ENCODE peak calls at places on chromosomes 16 and 17, in seven cellular contexts. B is fibroblast of pulmonary artery, J is amniotic stem cell, F is nucleus accumbens, R is A172, E is OCI-LY7, H is astrocyte of the spinal cord. Q is an unnamed sample.

GRCh38 chr16:79204486-79204885 is 396.1 kb downstream of the MAF start:
- DNase-seq in H (no peak), R (no peak), F (no peak), B (no peak), E (no peak), J (no peak), Q (no peak)

GRCh38 chr16:3259097-3259496 is 2.7 kb upstream of the MEFV start:
- DNase-seq in J (no peak), H (no peak), R (no peak), E (no peak), B (peak; percentile 30), F (no peak), Q (no peak)

GRCh38 chr17:42287305-42288077 is 807 bp upstream of the STAT5A start:
- DNase-seq in F (peak; percentile 63), H (no peak), B (no peak), E (no peak), R (peak; percentile 18), J (no peak), Q (peak; percentile 11)

GRCh38 chr17:81387235-81388060 is 7.8 kb upstream of the BAHCC1 start:
- DNase-seq in H (peak; percentile 66), J (no peak), E (no peak), R (no peak), F (no peak), B (peak; percentile 63), Q (peak; percentile 48)

GRCh38 chr17:66817750-66818149 is 17.2 kb upstream of the CACNG5 start:
- DNase-seq in R (no peak), J (no peak), H (no peak), F (no peak), E (no peak), B (no peak), Q (no peak)

GRCh38 chr17:79005063-79005861 is 4.3 kb downstream of the CANT1 start:
- DNase-seq in B (no peak), R (no peak), F (no peak), J (no peak), H (no peak), E (no peak), Q (no peak)

GRCh38 chr16:69618307-69618706 is 52.5 kb downstream of the NFAT5 start:
- DNase-seq in B (peak; percentile 20), H (peak; percentile 12), E (no peak), F (no peak), J (no peak), R (no peak), Q (no peak)

GRCh38 chr17:77493238-77493812 is 352.6 kb downstream of the SEC14L1 start:
- DNase-seq in R (no peak), H (no peak), F (no peak), E (no peak), B (no peak), J (no peak), Q (no peak)

GRCh38 chr17:31743767-31744166 is 115.3 kb downstream of the COPRS start:
- DNase-seq in B (no peak), J (no peak), R (no peak), H (peak; percentile 20), F (no peak), E (no peak), Q (no peak)

GRCh38 chr17:1270210-1271019 is at the start of gene BHLHA9:
- DNase-seq in B (no peak), R (no peak), F (no peak), H (no peak), J (no peak), E (no peak), Q (no peak)

GRCh38 chr16:23323224-23324030 is 21.3 kb downstream of the SCNN1B start:
- DNase-seq in E (no peak), R (no peak), B (no peak), H (no peak), J (no peak), F (no peak), Q (no peak)

GRCh38 chr17:43183921-43184320 is 12.9 kb downstream of the NBR1 start:
- DNase-seq in H (no peak), B (no peak), J (no peak), E (no peak), F (no peak), R (no peak), Q (no peak)

GRCh38 chr17:53574038-53574437 is 248.7 kb upstream of the KIF2B start:
- DNase-seq in F (no peak), R (no peak), H (no peak), B (no peak), J (no peak), E (no peak), Q (no peak)

GRCh38 chr17:63986842-63987615 is 11.1 kb upstream of the PRR29 start:
- DNase-seq in B (no peak), E (no peak), H (no peak), F (no peak), J (no peak), R (no peak), Q (no peak)

GRCh38 chr16:8194795-8195194 is 395.5 kb downstream of the TMEM114 start:
- DNase-seq in E (no peak), R (no peak), B (no peak), F (no peak), J (no peak), H (no peak), Q (no peak)

GRCh38 chr16:24499193-24499814 is 40.1 kb upstream of the RBBP6 start:
- DNase-seq in B (peak; percentile 29), R (peak; percentile 31), H (no peak), J (no peak), E (peak; percentile 31), F (no peak), Q (peak; percentile 37)

GRCh38 chr16:83402969-83403368 is 404.8 kb upstream of the HSBP1 start:
- DNase-seq in F (no peak), R (peak; percentile 77), H (peak; percentile 49), E (no peak), B (peak; percentile 47), J (no peak), Q (no peak)

GRCh38 chr16:81515281-81515680 is 70.7 kb downstream of the CMIP start:
- DNase-seq in J (no peak), F (no peak), E (no peak), H (no peak), R (no peak), B (no peak), Q (no peak)

GRCh38 chr17:50495217-50495823 is 12.9 kb upstream of the MYCBPAP start:
- DNase-seq in H (no peak), J (no peak), F (no peak), E (no peak), B (no peak), R (no peak), Q (no peak)

GRCh38 chr17:2749058-2749783 is at the start of gene CCDC92B:
- DNase-seq in B (no peak), J (no peak), R (no peak), E (no peak), H (no peak), F (no peak), Q (no peak)

GRCh38 chr16:1543085-1543896 is 9.8 kb downstream of the TMEM204 start:
- DNase-seq in E (peak; percentile 4), F (no peak), R (peak; percentile 95), J (peak; percentile 47), H (peak; percentile 65), B (peak; percentile 92), Q (no peak)

GRCh38 chr16:57619606-57620315 is 8.7 kb upstream of the ADGRG1 start:
- DNase-seq in J (no peak), F (no peak), H (no peak), E (no peak), B (no peak), R (no peak), Q (no peak)

GRCh38 chr16:22316411-22316811 is 19.2 kb downstream of the POLR3E start:
- DNase-seq in J (no peak), B (no peak), H (no peak), F (no peak), E (no peak), R (no peak), Q (no peak)

GRCh38 chr16:84730406-84731106 is 30.8 kb downstream of the USP10 start:
- DNase-seq in J (peak; percentile 76), R (peak; percentile 96), B (peak; percentile 95), F (no peak), E (peak; percentile 59), H (peak; percentile 93), Q (no peak)

GRCh38 chr17:67399676-67400075 is 22.6 kb downstream of the PITPNC1 start:
- DNase-seq in H (no peak), R (no peak), F (no peak), J (no peak), B (no peak), E (no peak), Q (no peak)

GRCh38 chr16:11956558-11956957 is 8.5 kb upstream of the TNFRSF17 start:
- DNase-seq in R (no peak), E (no peak), F (no peak), J (no peak), B (no peak), H (no peak), Q (no peak)

GRCh38 chr16:83626204-83626603 is 181.6 kb upstream of the HSBP1 start:
- DNase-seq in R (no peak), B (no peak), J (no peak), E (no peak), H (no peak), F (no peak), Q (no peak)

GRCh38 chr17:65099941-65100315 is 37.2 kb upstream of the RGS9 start:
- DNase-seq in E (peak; percentile 55), F (no peak), H (peak; percentile 91), J (no peak), R (peak; percentile 90), B (peak; percentile 30), Q (no peak)

Q was measured in caudate nucleus.